ENCODE peak calls at places on chromosomes 11 and 22, in six cellular contexts. U is lower leg skin; N is H9; E is activated T-helper 1 cell treated with anti-CD3 and anti-CD28 coated beads, Interleukin-12 subunit alpha, Interleukin-12 subunit beta, Interleukin-2, Interleukin-4 antibody, amounts not matched to agents 30 ng/mL and 10 ng/mL and 1 ng/mL, durations not matched to agents 14 hours and 24 hours and 36 hours; F is NCI-H1092; X is effector memory CD8-positive, alpha-beta T cell. K is an unnamed sample.

GRCh38 chr11:64642418-64642735 is 51.4 kb downstream of the SLC22A12 start:
- DNase-seq in U (no peak), N (no peak), E (no peak), F (no peak), X (no peak), K (no peak)

GRCh38 chr11:78192911-78193341 is 4.2 kb downstream of the USP35 start:
- DNase-seq in U (no peak), N (no peak), E (no peak), F (no peak), X (no peak), K (no peak)

GRCh38 chr11:59263225-59263894 is 50.6 kb upstream of the MPEG1 start:
- DNase-seq in U (no peak), N (peak), E (no peak), F (no peak), X (no peak), K (no peak)

GRCh38 chr11:70437111-70437784 is 38.9 kb downstream of the CTTN start:
- DNase-seq in U (no peak), N (no peak), E (no peak), F (no peak), X (no peak), K (no peak)

GRCh38 chr11:122696662-122697061 is 41.1 kb downstream of the UBASH3B start:
- DNase-seq in U (no peak), N (no peak), E (peak), F (no peak), X (peak), K (no peak)

GRCh38 chr11:76135491-76135890 is 70.8 kb downstream of the WNT11 start:
- DNase-seq in U (no peak), N (no peak), E (no peak), F (no peak), X (no peak), K (no peak)

GRCh38 chr11:92455221-92455790 is 230.7 kb downstream of the FAT3 start:
- DNase-seq in U (no peak), N (no peak), E (no peak), F (no peak), X (no peak), K (no peak)

GRCh38 chr11:124746621-124747243 is 5.3 kb downstream of the VSIG2 start:
- DNase-seq in U (no peak), N (peak), E (peak), F (peak), X (peak), K (peak)

GRCh38 chr22:27952091-27952490 is 33.0 kb upstream of the PITPNB start:
- DNase-seq in U (no peak), N (no peak), E (no peak), F (no peak), X (no peak), K (no peak)

GRCh38 chr22:25082096-25082495 is 117.6 kb upstream of the CRYBB3 start:
- DNase-seq in U (no peak), N (no peak), E (no peak), F (no peak), X (no peak), K (no peak)

GRCh38 chr11:64358907-64359711 is at the start of gene RPS6KA4:
- DNase-seq in U (no peak), N (no peak), E (peak), F (no peak), X (peak), K (peak)

GRCh38 chr11:117795726-117796455 is 1.1 kb downstream of the DSCAML1 start:
- DNase-seq in U (no peak), N (peak), E (no peak), F (no peak), X (no peak), K (no peak)

GRCh38 chr11:34308821-34309585 is 48.8 kb downstream of the ABTB2 start:
- DNase-seq in U (no peak), N (no peak), E (no peak), F (no peak), X (no peak), K (no peak)

GRCh38 chr11:19524171-19524671 is 188.4 kb upstream of the NAV2 start:
- DNase-seq in U (no peak), N (no peak), E (no peak), F (no peak), X (no peak), K (no peak)

GRCh38 chr22:37753746-37754145 is 54.0 kb upstream of the GCAT start:
- DNase-seq in U (no peak), N (no peak), E (no peak), F (no peak), X (no peak), K (no peak)

GRCh38 chr11:111361874-111362273 is 17.2 kb downstream of the POU2AF1 start:
- DNase-seq in U (no peak), N (no peak), E (no peak), F (no peak), X (no peak), K (no peak)

GRCh38 chr11:102421262-102421661 is 31.3 kb downstream of the TMEM123 start:
- DNase-seq in U (no peak), N (no peak), E (no peak), F (peak), X (no peak), K (no peak)

GRCh38 chr22:21765909-21766529 is 30.4 kb upstream of the YPEL1 start:
- DNase-seq in U (no peak), N (no peak), E (no peak), F (no peak), X (no peak), K (no peak)

GRCh38 chr11:122706689-122707088 is 51.2 kb downstream of the UBASH3B start:
- DNase-seq in U (no peak), N (no peak), E (no peak), F (no peak), X (no peak), K (no peak)

GRCh38 chr11:123579482-123579812 is 75.0 kb downstream of the SCN3B start:
- DNase-seq in U (no peak), N (no peak), E (no peak), F (no peak), X (no peak), K (no peak)

GRCh38 chr11:18773104-18773503 is 18.5 kb downstream of the PTPN5 start:
- DNase-seq in U (no peak), N (no peak), E (no peak), F (no peak), X (no peak), K (no peak)

GRCh38 chr11:124079631-124080318 is 35.5 kb upstream of the VWA5A start:
- DNase-seq in U (no peak), N (no peak), E (no peak), F (no peak), X (no peak), K (no peak)

GRCh38 chr22:27372364-27372763 is 429.2 kb downstream of the MN1 start:
- DNase-seq in U (no peak), N (no peak), E (no peak), F (no peak), X (no peak), K (no peak)

GRCh38 chr11:133955945-133956421 is 785 bp downstream of the IGSF9B start:
- DNase-seq in U (no peak), N (no peak), E (no peak), F (no peak), X (no peak), K (no peak)

GRCh38 chr11:44285756-44286155 is 24.2 kb downstream of the ALX4 start:
- DNase-seq in U (no peak), N (no peak), E (no peak), F (no peak), X (no peak), K (no peak)

GRCh38 chr22:42905217-42905616 is 48.1 kb upstream of the ARFGAP3 start:
- DNase-seq in U (no peak), N (no peak), E (no peak), F (peak), X (no peak), K (no peak)

GRCh38 chr11:118623291-118623655 is 15.9 kb downstream of the PHLDB1 start:
- DNase-seq in U (no peak), N (no peak), E (no peak), F (peak), X (no peak), K (no peak)

GRCh38 chr11:71446942-71447688 is 1.1 kb downstream of the DHCR7 start:
- DNase-seq in U (no peak), N (no peak), E (no peak), F (no peak), X (no peak), K (no peak)

GRCh38 chr11:103700605-103701004 is 335.8 kb upstream of the DDI1 start:
- DNase-seq in U (peak), N (no peak), E (no peak), F (no peak), X (no peak), K (no peak)

GRCh38 chr22:42699281-42699681 is 21.4 kb downstream of the A4GALT start:
- DNase-seq in U (no peak), N (no peak), E (no peak), F (no peak), X (no peak), K (no peak)

GRCh38 chr22:21000215-21000986 is 1.5 kb downstream of the THAP7 start:
- DNase-seq in U (no peak), N (no peak), E (no peak), F (no peak), X (no peak), K (no peak)

GRCh38 chr22:27930246-27931060 is 11.4 kb upstream of the PITPNB start:
- DNase-seq in U (no peak), N (no peak), E (no peak), F (no peak), X (no peak), K (no peak)

GRCh38 chr11:64100782-64101358 is 65.0 kb downstream of the MACROD1 start:
- DNase-seq in U (no peak), N (no peak), E (no peak), F (no peak), X (no peak), K (no peak)

GRCh38 chr22:35313311-35314121 is 13.8 kb downstream of the TOM1 start:
- DNase-seq in U (no peak), N (no peak), E (no peak), F (peak), X (no peak), K (no peak)

GRCh38 chr11:431921-432320 is 9.9 kb downstream of the ANO9 start:
- DNase-seq in U (no peak), N (no peak), E (no peak), F (no peak), X (no peak), K (no peak)

GRCh38 chr11:104570088-104570701 is 328.1 kb downstream of the CASP12 start:
- DNase-seq in U (no peak), N (no peak), E (no peak), F (no peak), X (no peak), K (no peak)

GRCh38 chr22:32208681-32209080 is 3.8 kb upstream of the RFPL2 start:
- DNase-seq in U (no peak), N (no peak), E (no peak), F (no peak), X (no peak), K (no peak)

K was measured in GM19239.